ENCODE peak calls at places on chromosomes 12 and 14, in six cellular contexts. O is HepG2, L is GM12878, X is SK-N-SH, W is H1, R is K562. K is an unnamed sample. For H3K27me3, the result is how much of the 10 kb centered on the place peaks cover.

GRCh38 chr14:75283884-75284563 is 5.4 kb downstream of the FOS start:
- DNase-seq in X (no peak), O (peak), W (no peak), L (no peak), R (peak), K (peak)

GRCh38 chr14:96307434-96307833 is 51.4 kb downstream of the BDKRB1 start:
- DNase-seq in X (no peak), R (no peak), O (peak), W (no peak), L (no peak), K (no peak)

GRCh38 chr12:131912526-131913274 is 16.4 kb upstream of the PUS1 start:
- DNase-seq in W (no peak), R (no peak), L (no peak), O (peak), X (peak), K (no peak)

GRCh38 chr14:80264698-80265097 is 53.4 kb upstream of the DIO2 start:
- DNase-seq in R (no peak), W (no peak), O (no peak), X (no peak), L (no peak), K (no peak)

GRCh38 chr14:87312138-87312537 is 680.8 kb downstream of the GALC start:
- DNase-seq in X (no peak), O (no peak), R (no peak), W (no peak), L (no peak), K (no peak)

GRCh38 chr12:39510001-39510400 is 67.1 kb upstream of the KIF21A start:
- DNase-seq in O (no peak), L (no peak), R (no peak), W (no peak), X (no peak), K (no peak)

GRCh38 chr14:101960225-101960624 is 4.1 kb upstream of the DYNC1H1 start:
- DNase-seq in L (no peak), W (no peak), O (peak), X (no peak), R (peak), K (peak)

GRCh38 chr12:130701402-130701744 is 14.7 kb downstream of the RIMBP2 start:
- DNase-seq in L (no peak), W (no peak), X (no peak), R (no peak), O (no peak), K (no peak)

GRCh38 chr14:85333313-85333712 is 196.6 kb upstream of the FLRT2 start:
- DNase-seq in L (no peak), O (no peak), W (no peak), X (no peak), R (no peak), K (no peak)

GRCh38 chr14:64704743-64705405 is 650 bp downstream of the PLEKHG3 start:
- DNase-seq in X (peak), W (no peak), R (no peak), L (no peak), O (no peak), K (no peak)

GRCh38 chr12:92552412-92553108 is 150.2 kb upstream of the PLEKHG7 start:
- DNase-seq in L (no peak), W (no peak), R (no peak), O (no peak), X (no peak), K (no peak)

GRCh38 chr14:49550284-49551184 is 35.6 kb downstream of the RPS29 start:
- DNase-seq in W (no peak), X (peak), R (no peak), L (no peak), O (peak), K (no peak)

GRCh38 chr14:73977896-73978295 is 27.8 kb downstream of the COQ6 start:
- DNase-seq in R (no peak), X (no peak), W (no peak), L (no peak), O (no peak), K (no peak)

GRCh38 chr12:109679716-109680520 is 33.7 kb upstream of the FAM222A start:
- DNase-seq in W (no peak), L (no peak), R (no peak), X (no peak), O (no peak), K (no peak)

GRCh38 chr14:31300296-31300695 is 92.7 kb upstream of the HECTD1 start:
- DNase-seq in X (no peak), L (no peak), R (peak), W (no peak), O (no peak), K (no peak)

GRCh38 chr12:62647586-62647985 is 181.0 kb downstream of the MON2 start:
- DNase-seq in L (no peak), O (no peak), R (no peak), W (no peak), X (no peak), K (no peak)

GRCh38 chr14:21093769-21094681 is 4.4 kb downstream of the ZNF219 start:
- DNase-seq in R (no peak), O (no peak), W (no peak), X (peak), L (no peak), K (no peak)

GRCh38 chr14:76948213-76948947 is 80.1 kb downstream of the IRF2BPL start:
- DNase-seq in O (peak), W (no peak), L (no peak), X (no peak), R (no peak), K (no peak)

GRCh38 chr14:52824479-52824878 is 33.1 kb upstream of the GNPNAT1 start:
- DNase-seq in L (no peak), W (no peak), X (no peak), R (no peak), O (no peak), K (no peak)

GRCh38 chr14:52494444-52494843 is 57.9 kb downstream of the TXNDC16 start:
- DNase-seq in L (no peak), X (no peak), R (no peak), O (no peak), W (no peak), K (no peak)

GRCh38 chr12:32273712-32274111 is 125.6 kb upstream of the FGD4 start:
- DNase-seq in W (no peak), R (peak), O (no peak), X (no peak), L (no peak), K (no peak)

GRCh38 chr14:54166049-54166950 is 209.7 kb upstream of the BMP4 start:
- DNase-seq in W (no peak), X (no peak), R (no peak), O (no peak), L (no peak), K (no peak)

GRCh38 chr14:41597647-41598046 is 9.0 kb upstream of the LRFN5 start:
- DNase-seq in R (no peak), W (no peak), L (no peak), O (no peak), X (no peak), K (no peak)

GRCh38 chr12:82176761-82177490 is 181.3 kb downstream of the CCDC59 start:
- DNase-seq in W (no peak), X (no peak), R (no peak), O (no peak), L (no peak), K (no peak)

GRCh38 chr14:47585447-47585846 is 90.0 kb downstream of the MDGA2 start:
- DNase-seq in X (no peak), L (no peak), W (no peak), O (no peak), R (no peak), K (no peak)
- H3K27me3 ChIP-seq in X (under half), L (under half), W (under half), O (under half), R (under half), K (under half)

GRCh38 chr12:34402899-34403705 is 380.8 kb downstream of the ALG10 start:
- DNase-seq in R (peak), L (no peak), O (no peak), X (peak), W (no peak), K (no peak)
- TF ChIP-seq GABPA in R (no peak), L (no peak), O (no peak), X (no peak), W (no peak), K (no peak)

DNA sequence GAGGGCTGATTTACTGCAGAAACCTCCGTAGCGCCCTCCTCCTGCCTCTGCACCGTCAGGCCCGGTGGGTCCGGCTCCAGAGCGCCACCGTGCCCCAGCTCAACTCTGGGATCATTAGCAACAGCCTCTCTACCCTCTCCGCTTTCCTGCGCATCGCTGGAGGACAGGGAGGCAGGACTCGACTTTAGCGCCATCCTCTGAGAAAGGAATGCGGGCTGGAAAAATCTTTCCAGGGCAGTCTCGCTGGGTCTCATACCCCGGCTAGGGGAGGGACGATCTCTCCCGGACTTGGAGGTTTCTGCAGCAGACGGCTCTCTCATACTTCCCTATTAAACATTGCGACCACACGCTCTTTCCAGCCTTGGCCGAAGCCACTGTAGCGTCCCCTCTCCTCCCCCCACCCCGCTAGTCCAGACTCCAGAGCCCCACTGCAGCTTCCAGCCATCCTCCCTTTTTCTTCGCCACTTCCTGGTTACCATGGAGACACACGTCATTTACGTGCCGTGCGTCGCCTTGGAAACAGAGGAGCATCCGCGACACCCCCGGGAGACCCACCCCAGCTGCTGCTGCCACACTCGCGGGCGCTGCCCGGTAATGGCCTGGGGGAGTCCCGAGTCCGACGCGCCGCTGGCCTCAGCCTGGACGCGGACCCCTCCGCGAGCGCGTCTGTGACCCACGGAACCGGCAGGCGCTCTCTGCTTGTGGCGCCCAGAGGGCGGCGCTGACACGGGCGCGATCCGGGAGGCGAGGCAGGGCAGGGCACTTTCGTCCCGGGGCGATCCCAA is at the start of gene CCDC184:
- DNase-seq in R (peak), W (no peak), X (peak), L (peak), O (no peak), K (peak)
- H3K27me3 ChIP-seq in R (under half), W (under half), X (under half), L (under half), O (half or more), K (under half)

GRCh38 chr12:48717252-48717695 is 767 bp upstream of the CCNT1 start:
- DNase-seq in W (no peak), O (no peak), L (peak), X (no peak), R (no peak), K (no peak)
- TF ChIP-seq GABPA in W (no peak), O (no peak), L (no peak), X (no peak), R (no peak), K (no peak)

GRCh38 chr14:24337824-24338175 is 2.0 kb downstream of the RIPK3 start:
- DNase-seq in X (no peak), W (no peak), L (no peak), O (no peak), R (no peak), K (no peak)
- H3K27me3 ChIP-seq in X (half or more), W (half or more), L (under half), O (half or more), R (under half), K (under half)

GRCh38 chr14:97851438-97851995 is 1054.3 kb downstream of the VRK1 start:
- DNase-seq in R (no peak), W (no peak), X (no peak), O (no peak), L (no peak), K (no peak)
- TF ChIP-seq GABPA in R (no peak), W (no peak), X (no peak), O (no peak), L (no peak), K (no peak)

DNA sequence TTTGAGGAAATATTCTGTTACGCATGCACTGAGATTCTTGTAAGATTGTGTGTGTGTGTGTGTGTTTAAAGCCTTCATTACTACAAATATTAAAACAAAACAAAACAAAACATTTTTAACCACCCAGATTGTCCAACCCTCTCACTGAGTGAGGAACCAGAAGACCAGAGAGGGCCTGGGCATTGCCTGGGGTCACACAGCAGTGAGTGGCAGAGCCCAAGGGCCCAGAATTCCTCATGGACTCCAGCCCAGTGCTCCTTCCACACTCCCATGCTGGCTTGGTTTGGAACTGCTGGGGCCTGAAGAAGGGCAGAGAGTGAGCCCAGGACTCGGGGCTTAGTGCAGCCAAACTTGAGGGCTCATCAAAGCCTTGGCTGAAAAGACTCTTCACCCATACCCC is 1.6 kb upstream of the OTUB2 start:
- DNase-seq in X (no peak), L (no peak), R (no peak), W (no peak), O (no peak), K (no peak)
- H3K27me3 ChIP-seq in X (under half), L (under half), R (under half), W (under half), O (under half), K (under half)

DNA sequence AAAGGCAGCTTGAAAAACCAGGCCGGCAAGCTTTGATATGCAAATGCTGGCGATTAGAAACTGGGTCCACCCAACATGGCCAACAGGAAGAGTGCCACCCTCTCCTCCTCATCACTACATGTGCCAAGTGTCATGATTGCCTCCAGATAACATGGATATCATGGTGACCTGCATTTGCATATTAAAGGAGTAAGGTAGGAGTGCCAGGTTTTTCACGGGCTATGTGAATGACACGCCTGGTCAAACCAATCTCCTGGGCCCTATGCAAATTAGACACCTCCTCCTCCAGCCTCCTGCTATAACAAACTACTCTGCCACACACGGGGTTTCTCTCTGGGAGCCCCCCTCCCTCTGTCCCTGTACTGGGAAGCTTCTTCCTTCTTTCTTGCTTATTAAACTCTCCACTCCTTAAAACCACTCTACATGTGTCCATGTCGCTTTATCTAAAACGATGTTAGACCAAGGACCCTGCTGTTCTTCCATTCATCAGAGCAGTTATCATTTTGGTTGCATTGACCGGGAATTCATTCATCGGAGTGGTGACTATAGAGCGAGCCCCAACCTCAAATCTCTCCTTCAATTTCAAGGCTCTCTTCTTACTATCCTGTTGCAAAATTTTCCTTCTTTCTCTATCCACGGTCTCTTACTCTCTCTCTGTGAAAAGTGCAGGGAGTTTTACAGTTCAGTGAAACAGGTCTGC is 27.5 kb downstream of the APOBEC1 start:
- DNase-seq in O (no peak), W (peak), X (peak), L (no peak), R (no peak), K (no peak)
- TF ChIP-seq GABPA in O (no peak), W (no peak), X (no peak), L (no peak), R (no peak), K (no peak)

GRCh38 chr12:2054091-2055018 is 1.6 kb downstream of the CACNA1C start:
- DNase-seq in O (no peak), R (no peak), X (peak), W (no peak), L (no peak), K (no peak)
- H3K27me3 ChIP-seq in O (half or more), R (under half), X (under half), W (under half), L (under half), K (under half)